ENCODE peak calls at places on chromosomes 2 and 18, in four cellular contexts. One of them, this sample, is unnamed.
A peak's percentile ranks its signal among the peaks of the same experiment; 100 is the strongest.

GRCh38 chr2:233053928-233054774 is 6.0 kb upstream of the INPP5D start:
- DNase-seq in GM23248: peak; percentile 61
- DNase-seq in neuronal stem cell: peak; percentile 57
- DNase-seq in A549: peak; percentile 59
- DNase-seq in this sample: peak; percentile 84

GRCh38 chr2:9179572-9180201 is 26.9 kb upstream of the ASAP2 start:
- DNase-seq in GM23248: peak; percentile 99
- DNase-seq in neuronal stem cell: no peak
- DNase-seq in A549: peak; percentile 74
- DNase-seq in this sample: no peak

GRCh38 chr2:96212336-96212735 is 3.7 kb upstream of the STARD7 start:
- DNase-seq in GM23248: no peak
- DNase-seq in neuronal stem cell: no peak
- DNase-seq in A549: no peak
- DNase-seq in this sample: no peak

GRCh38 chr2:112791693-112792230 is 7.5 kb upstream of the IL1A start:
- DNase-seq in GM23248: no peak
- DNase-seq in neuronal stem cell: no peak
- DNase-seq in A549: no peak
- DNase-seq in this sample: no peak

GRCh38 chr2:190607657-190608357 is 41.1 kb upstream of the NAB1 start:
- DNase-seq in GM23248: no peak
- DNase-seq in neuronal stem cell: no peak
- DNase-seq in A549: peak; percentile 88
- DNase-seq in this sample: no peak

GRCh38 chr2:38716185-38716584 is 35.0 kb downstream of the SRSF7 start:
- DNase-seq in GM23248: peak; percentile 73
- DNase-seq in neuronal stem cell: no peak
- DNase-seq in A549: peak; percentile 90
- DNase-seq in this sample: no peak

GRCh38 chr2:238120463-238121298 is 17.8 kb upstream of the KLHL30 start:
- DNase-seq in GM23248: no peak
- DNase-seq in neuronal stem cell: no peak
- DNase-seq in A549: no peak
- DNase-seq in this sample: peak; percentile 63

GRCh38 chr2:25976884-25977741 is 5.2 kb downstream of the KIF3C start:
- DNase-seq in GM23248: peak; percentile 52
- DNase-seq in neuronal stem cell: no peak
- DNase-seq in A549: peak; percentile 78
- DNase-seq in this sample: peak; percentile 20

GRCh38 chr2:24972315-24972958 is 682 bp upstream of the DNAJC27 start:
- DNase-seq in GM23248: peak; percentile 60
- DNase-seq in neuronal stem cell: peak; percentile 17
- DNase-seq in A549: peak; percentile 49
- DNase-seq in this sample: peak; percentile 36

GRCh38 chr18:7579923-7580542 is 12.9 kb downstream of the PTPRM start:
- DNase-seq in GM23248: no peak
- DNase-seq in neuronal stem cell: no peak
- DNase-seq in A549: no peak
- DNase-seq in this sample: no peak

GRCh38 chr2:236366406-236366805 is 102.2 kb upstream of the ASB18 start:
- DNase-seq in GM23248: no peak
- DNase-seq in neuronal stem cell: no peak
- DNase-seq in A549: no peak
- DNase-seq in this sample: no peak

GRCh38 chr2:154704991-154705390 is 6.5 kb downstream of the KCNJ3 start:
- DNase-seq in GM23248: no peak
- DNase-seq in neuronal stem cell: no peak
- DNase-seq in A549: no peak
- DNase-seq in this sample: no peak

GRCh38 chr2:96342085-96342484 is 6.5 kb downstream of the NCAPH start:
- DNase-seq in GM23248: peak; percentile 58
- DNase-seq in neuronal stem cell: no peak
- DNase-seq in A549: peak; percentile 53
- DNase-seq in this sample: no peak

GRCh38 chr2:138415891-138416494 is 85.6 kb upstream of the SPOPL start:
- DNase-seq in GM23248: peak; percentile 40
- DNase-seq in neuronal stem cell: no peak
- DNase-seq in A549: no peak
- DNase-seq in this sample: no peak

GRCh38 chr2:224206816-224207215 is 167.7 kb upstream of the SERPINE2 start:
- DNase-seq in GM23248: no peak
- DNase-seq in neuronal stem cell: no peak
- DNase-seq in A549: no peak
- DNase-seq in this sample: no peak

GRCh38 chr2:73212448-73213176 is 1.4 kb upstream of the SMYD5 start:
- DNase-seq in GM23248: peak; percentile 86
- DNase-seq in neuronal stem cell: peak; percentile 62
- DNase-seq in A549: peak; percentile 81
- DNase-seq in this sample: peak; percentile 84

GRCh38 chr2:73614105-73614504 is 28.1 kb downstream of the NAT8 start:
- DNase-seq in GM23248: no peak
- DNase-seq in neuronal stem cell: no peak
- DNase-seq in A549: no peak
- DNase-seq in this sample: no peak

GRCh38 chr2:191202209-191202721 is 42.9 kb upstream of the MYO1B start:
- DNase-seq in GM23248: peak; percentile 87
- DNase-seq in neuronal stem cell: no peak
- DNase-seq in A549: no peak
- DNase-seq in this sample: no peak

GRCh38 chr2:23381084-23381483 is 3.9 kb upstream of the KLHL29 start:
- DNase-seq in GM23248: peak; percentile 70
- DNase-seq in neuronal stem cell: no peak
- DNase-seq in A549: peak; percentile 79
- DNase-seq in this sample: no peak

GRCh38 chr18:54647176-54647575 is 56.1 kb downstream of the DYNAP start:
- DNase-seq in GM23248: peak; percentile 7
- DNase-seq in neuronal stem cell: peak; percentile 11
- DNase-seq in A549: peak; percentile 48
- DNase-seq in this sample: peak; percentile 53

GRCh38 chr18:35296079-35296478 is 6.0 kb upstream of the ZSCAN30 start:
- DNase-seq in GM23248: no peak
- DNase-seq in neuronal stem cell: no peak
- DNase-seq in A549: no peak
- DNase-seq in this sample: no peak

GRCh38 chr18:34493099-34493544 is 217.0 kb upstream of the DTNA start:
- DNase-seq in GM23248: peak; percentile 88
- DNase-seq in neuronal stem cell: peak; percentile 48
- DNase-seq in A549: peak; percentile 23
- DNase-seq in this sample: peak; percentile 68

GRCh38 chr2:131154071-131154531 is 49.0 kb downstream of the PLEKHB2 start:
- DNase-seq in GM23248: peak; percentile 80
- DNase-seq in neuronal stem cell: peak; percentile 70
- DNase-seq in A549: peak; percentile 65
- DNase-seq in this sample: peak; percentile 90

GRCh38 chr2:168495524-168495923 is 39.5 kb downstream of the CERS6 start:
- DNase-seq in GM23248: no peak
- DNase-seq in neuronal stem cell: no peak
- DNase-seq in A549: no peak
- DNase-seq in this sample: no peak

GRCh38 chr2:224163573-224164307 is 124.7 kb upstream of the SERPINE2 start:
- DNase-seq in GM23248: peak; percentile 56
- DNase-seq in neuronal stem cell: no peak
- DNase-seq in A549: peak; percentile 29
- DNase-seq in this sample: no peak

GRCh38 chr18:48600746-48601090 is 61.9 kb downstream of the CTIF start:
- DNase-seq in GM23248: peak; percentile 43
- DNase-seq in neuronal stem cell: no peak
- DNase-seq in A549: no peak
- DNase-seq in this sample: no peak

GRCh38 chr18:47912343-47912742 is 18.1 kb downstream of the SMAD2 start:
- DNase-seq in GM23248: no peak
- DNase-seq in neuronal stem cell: no peak
- DNase-seq in A549: no peak
- DNase-seq in this sample: no peak

GRCh38 chr2:147097747-147098146 is 747.1 kb upstream of the ACVR2A start:
- DNase-seq in GM23248: no peak
- DNase-seq in neuronal stem cell: no peak
- DNase-seq in A549: no peak
- DNase-seq in this sample: no peak

GRCh38 chr2:143694335-143694734 is 565.1 kb downstream of the ARHGAP15 start:
- DNase-seq in GM23248: no peak
- DNase-seq in neuronal stem cell: no peak
- DNase-seq in A549: no peak
- DNase-seq in this sample: no peak

GRCh38 chr2:162050513-162050961 is 23.5 kb downstream of the DPP4 start:
- DNase-seq in GM23248: no peak
- DNase-seq in neuronal stem cell: no peak
- DNase-seq in A549: no peak
- DNase-seq in this sample: no peak

GRCh38 chr2:215489288-215489848 is 53.5 kb upstream of the FN1 start:
- DNase-seq in GM23248: no peak
- DNase-seq in neuronal stem cell: no peak
- DNase-seq in A549: no peak
- DNase-seq in this sample: no peak

GRCh38 chr2:83951378-83951947 is 507.6 kb downstream of the SUCLG1 start:
- DNase-seq in GM23248: no peak
- DNase-seq in neuronal stem cell: no peak
- DNase-seq in A549: no peak
- DNase-seq in this sample: no peak

GRCh38 chr2:70904371-70905216 is 31.1 kb upstream of the ATP6V1B1 start:
- DNase-seq in GM23248: no peak
- DNase-seq in neuronal stem cell: no peak
- DNase-seq in A549: no peak
- DNase-seq in this sample: peak; percentile 81

GRCh38 chr2:202418511-202418910 is 42.4 kb downstream of the BMPR2 start:
- DNase-seq in GM23248: no peak
- DNase-seq in neuronal stem cell: no peak
- DNase-seq in A549: no peak
- DNase-seq in this sample: no peak
- H3K4me3 ChIP-seq in GM23248: no peak overlapping the region
- H3K4me3 ChIP-seq in neuronal stem cell: no peak overlapping the region
- H3K4me3 ChIP-seq in A549: no peak overlapping the region
- H3K4me3 ChIP-seq in this sample: no peak overlapping the region

DNA sequence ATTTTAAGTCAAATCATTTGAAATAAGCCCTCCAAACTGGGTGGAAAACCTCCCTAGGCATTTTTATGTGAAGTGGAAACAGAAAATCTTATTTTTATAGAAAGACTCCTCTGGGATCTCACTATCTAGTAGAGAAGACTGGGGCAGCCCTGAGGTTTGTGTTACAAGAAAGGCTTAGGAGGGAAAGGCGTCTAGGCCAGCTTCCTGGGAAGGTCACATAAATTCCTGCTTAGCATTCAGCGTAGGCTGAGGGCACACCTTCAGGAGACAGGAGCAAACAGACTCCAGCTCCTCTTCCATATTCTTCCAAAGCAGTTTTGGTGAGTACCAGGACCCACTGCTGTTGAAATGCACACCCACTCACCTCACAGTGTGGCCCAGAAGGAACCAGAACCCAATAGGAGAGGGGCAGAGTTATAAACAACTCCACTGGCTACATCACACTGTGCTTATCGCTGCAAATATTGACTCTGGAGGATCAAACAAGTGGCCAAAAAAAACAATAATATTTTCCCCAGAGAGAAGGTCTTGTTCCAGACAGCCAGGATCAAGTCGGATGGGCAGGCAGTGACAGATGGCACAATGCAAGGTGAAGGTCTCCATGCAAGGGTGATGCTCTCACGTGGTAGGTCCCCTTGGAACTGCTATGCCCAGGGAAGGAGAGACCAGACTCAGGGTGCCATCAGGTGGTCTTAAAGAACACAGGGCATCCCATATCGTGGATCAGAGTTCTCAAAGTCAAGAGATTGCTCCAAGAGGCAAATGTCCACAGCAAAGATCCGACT is 17.7 kb upstream of the IGFBP2 start:
- DNase-seq in GM23248: no peak
- DNase-seq in neuronal stem cell: no peak
- DNase-seq in A549: no peak
- DNase-seq in this sample: no peak
- H3K4me1 ChIP-seq in GM23248: peaks cover 11% of the 10 kb centered on the region
- H3K4me1 ChIP-seq in neuronal stem cell: peaks cover 23% of the 10 kb centered on the region
- H3K4me1 ChIP-seq in A549: no peaks in the 10 kb centered on the region
- H3K4me1 ChIP-seq in this sample: peaks cover 23% of the 10 kb centered on the region

GRCh38 chr2:128791120-128791982 is 472.7 kb upstream of the HS6ST1 start:
- DNase-seq in GM23248: no peak
- DNase-seq in neuronal stem cell: no peak
- DNase-seq in A549: no peak
- DNase-seq in this sample: no peak
- H3K4me2 ChIP-seq in GM23248: no peak overlapping the region
- H3K4me2 ChIP-seq in neuronal stem cell: no peak overlapping the region
- H3K4me2 ChIP-seq in A549: no peak overlapping the region
- H3K4me2 ChIP-seq in this sample: no peak overlapping the region

DNA sequence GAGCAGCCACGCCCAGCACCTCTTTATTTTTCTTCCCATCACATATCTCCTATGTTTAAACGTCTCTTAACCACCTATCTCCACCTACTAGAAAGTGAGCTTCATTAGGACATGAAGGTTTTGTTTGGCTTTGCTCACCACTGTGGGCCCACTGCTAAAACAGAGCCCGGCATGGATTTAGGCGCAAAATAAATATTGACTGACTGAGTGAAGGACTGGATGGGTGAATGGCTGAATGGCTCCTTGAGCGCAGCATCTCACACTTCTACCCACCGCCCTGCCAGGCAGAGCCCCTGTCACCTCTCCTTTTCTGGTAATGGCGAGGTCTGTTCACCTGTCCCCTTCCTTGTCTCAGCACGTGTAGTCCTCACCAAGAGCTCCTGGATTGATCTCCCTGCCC is 10.1 kb downstream of the CAPG start:
- DNase-seq in GM23248: no peak
- DNase-seq in neuronal stem cell: no peak
- DNase-seq in A549: no peak
- DNase-seq in this sample: no peak
- H3K4me3 ChIP-seq in GM23248: no peak overlapping the region
- H3K4me3 ChIP-seq in neuronal stem cell: no peak overlapping the region
- H3K4me3 ChIP-seq in A549: no peak overlapping the region
- H3K4me3 ChIP-seq in this sample: no peak overlapping the region

GRCh38 chr2:217900780-217901360 is 101.9 kb downstream of the TNS1 start:
- DNase-seq in GM23248: no peak
- DNase-seq in neuronal stem cell: no peak
- DNase-seq in A549: no peak
- DNase-seq in this sample: no peak

GRCh38 chr2:217902281-217903141 is 100.3 kb downstream of the TNS1 start:
- DNase-seq in GM23248: peak; percentile 85
- DNase-seq in neuronal stem cell: no peak
- DNase-seq in A549: peak; percentile 87
- DNase-seq in this sample: no peak

GRCh38 chr2:217900010-217900779 is 102.6 kb downstream of the TNS1 start:
- DNase-seq in GM23248: peak; percentile 27
- DNase-seq in neuronal stem cell: no peak
- DNase-seq in A549: peak; percentile 46
- DNase-seq in this sample: no peak

GRCh38 chr2:217901826-217902225 is 101.0 kb downstream of the TNS1 start:
- DNase-seq in GM23248: peak; percentile 92
- DNase-seq in neuronal stem cell: no peak
- DNase-seq in A549: peak; percentile 69
- DNase-seq in this sample: no peak

DNA sequence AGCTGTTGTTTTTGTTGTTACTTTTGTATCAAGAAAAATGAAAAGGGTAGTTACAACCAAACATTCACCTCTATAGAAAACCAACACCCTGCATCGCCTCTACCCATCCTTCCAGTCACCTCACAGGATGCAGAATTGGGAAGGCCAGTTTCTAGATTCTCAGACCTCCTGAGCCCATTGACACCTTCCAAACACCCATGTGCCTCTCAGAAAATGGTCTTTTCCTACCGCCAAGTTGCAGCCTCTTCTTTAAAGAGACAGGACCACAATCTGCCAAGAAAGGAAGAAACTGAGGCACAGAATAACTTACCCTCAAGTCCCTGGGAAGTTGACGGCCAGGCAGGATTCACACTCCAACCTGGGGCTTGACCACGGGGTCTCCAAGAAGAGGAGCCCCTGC is 101.4 kb downstream of the TNS1 start:
- DNase-seq in GM23248: no peak
- DNase-seq in neuronal stem cell: no peak
- DNase-seq in A549: no peak
- DNase-seq in this sample: no peak
- H3K4me1 ChIP-seq in GM23248: peaks cover 43% of the 10 kb centered on the region
- H3K4me1 ChIP-seq in neuronal stem cell: no peaks in the 10 kb centered on the region
- H3K4me1 ChIP-seq in A549: peaks cover 57% of the 10 kb centered on the region
- H3K4me1 ChIP-seq in this sample: peaks cover 6% of the 10 kb centered on the region